ENCODE peak calls at places on chromosomes 13 and 19, in five cellular contexts. One of them, this sample, is unnamed.

GRCh38 chr13:78826312-78826711 is 167.4 kb upstream of the OBI1 start:
- DNase-seq in adrenal gland: no peak
- DNase-seq in T-helper 2 cell: no peak
- DNase-seq in GM04503: no peak
- DNase-seq in activated CD8-positive, alpha-beta memory T cell treated with anti-CD3 and anti-CD28 coated beads for 1 hour: no peak
- DNase-seq in this sample: no peak

GRCh38 chr19:10858204-10858828 is 10.1 kb downstream of the C19orf38 start:
- DNase-seq in T-helper 2 cell: no peak
- DNase-seq in activated CD8-positive, alpha-beta memory T cell treated with anti-CD3 and anti-CD28 coated beads for 1 hour: no peak
- DNase-seq in GM04503: no peak
- DNase-seq in adrenal gland: no peak
- DNase-seq in this sample: no peak

GRCh38 chr19:5934002-5934401 is 19.9 kb downstream of the CAPS start:
- DNase-seq in T-helper 2 cell: no peak
- DNase-seq in GM04503: no peak
- DNase-seq in activated CD8-positive, alpha-beta memory T cell treated with anti-CD3 and anti-CD28 coated beads for 1 hour: no peak
- DNase-seq in adrenal gland: no peak
- DNase-seq in this sample: no peak

GRCh38 chr13:98536729-98537128 is 40.2 kb downstream of the STK24 start:
- DNase-seq in GM04503: no peak
- DNase-seq in activated CD8-positive, alpha-beta memory T cell treated with anti-CD3 and anti-CD28 coated beads for 1 hour: no peak
- DNase-seq in T-helper 2 cell: no peak
- DNase-seq in adrenal gland: no peak
- DNase-seq in this sample: no peak

GRCh38 chr19:58392945-58393724 is 2.3 kb upstream of the RNF225 start:
- DNase-seq in T-helper 2 cell: no peak
- DNase-seq in adrenal gland: no peak
- DNase-seq in GM04503: no peak
- DNase-seq in activated CD8-positive, alpha-beta memory T cell treated with anti-CD3 and anti-CD28 coated beads for 1 hour: no peak
- DNase-seq in this sample: no peak

GRCh38 chr13:30418075-30418715 is 4.1 kb upstream of the UBE2L5 start:
- DNase-seq in adrenal gland: no peak
- DNase-seq in T-helper 2 cell: no peak
- DNase-seq in GM04503: no peak
- DNase-seq in activated CD8-positive, alpha-beta memory T cell treated with anti-CD3 and anti-CD28 coated beads for 1 hour: no peak
- DNase-seq in this sample: no peak

GRCh38 chr19:45025264-45025663 is 13.6 kb upstream of the CLASRP start:
- DNase-seq in GM04503: no peak
- DNase-seq in adrenal gland: no peak
- DNase-seq in T-helper 2 cell: no peak
- DNase-seq in activated CD8-positive, alpha-beta memory T cell treated with anti-CD3 and anti-CD28 coated beads for 1 hour: no peak
- DNase-seq in this sample: no peak

GRCh38 chr13:79791471-79792042 is 310.6 kb downstream of the NDFIP2 start:
- DNase-seq in T-helper 2 cell: no peak
- DNase-seq in activated CD8-positive, alpha-beta memory T cell treated with anti-CD3 and anti-CD28 coated beads for 1 hour: no peak
- DNase-seq in adrenal gland: no peak
- DNase-seq in GM04503: no peak
- DNase-seq in this sample: no peak

GRCh38 chr19:45164577-45165335 is 4.0 kb upstream of the NKPD1 start:
- DNase-seq in activated CD8-positive, alpha-beta memory T cell treated with anti-CD3 and anti-CD28 coated beads for 1 hour: no peak
- DNase-seq in adrenal gland: peak; percentile 53
- DNase-seq in GM04503: peak; percentile 21
- DNase-seq in T-helper 2 cell: peak; percentile 42
- DNase-seq in this sample: peak; percentile 85

GRCh38 chr19:23075031-23075733 is 41.6 kb upstream of the ZNF730 start:
- DNase-seq in activated CD8-positive, alpha-beta memory T cell treated with anti-CD3 and anti-CD28 coated beads for 1 hour: no peak
- DNase-seq in T-helper 2 cell: no peak
- DNase-seq in GM04503: peak; percentile 9
- DNase-seq in adrenal gland: peak; percentile 20
- DNase-seq in this sample: no peak

GRCh38 chr19:39275578-39275977 is 7.4 kb downstream of the IFNL2 start:
- DNase-seq in T-helper 2 cell: no peak
- DNase-seq in GM04503: no peak
- DNase-seq in adrenal gland: no peak
- DNase-seq in activated CD8-positive, alpha-beta memory T cell treated with anti-CD3 and anti-CD28 coated beads for 1 hour: no peak
- DNase-seq in this sample: no peak

GRCh38 chr19:5719961-5720790 is at the start of the genes CATSPERD and LONP1:
- DNase-seq in T-helper 2 cell: peak; percentile 98
- DNase-seq in GM04503: peak; percentile 91
- DNase-seq in adrenal gland: peak; percentile 99
- DNase-seq in activated CD8-positive, alpha-beta memory T cell treated with anti-CD3 and anti-CD28 coated beads for 1 hour: peak; percentile 96
- DNase-seq in this sample: peak; percentile 99